ENCODE peak calls at places on chromosomes 1 and 21, in six cellular contexts. F, Q, M, U, Y and P are unnamed samples.

GRCh38 chr1:112707217-112708001 is 482 bp upstream of the RHOC start:
- DNase-seq in F (peak; percentile 92), Q (peak; percentile 66), M (peak; percentile 78), U (peak; percentile 91), Y (peak; percentile 82), P (peak; percentile 95)

GRCh38 chr1:18976096-18976495 is 19.6 kb upstream of the IFFO2 start:
- DNase-seq in F (no peak), Q (no peak), M (no peak), U (peak; percentile 35), Y (no peak), P (no peak)

GRCh38 chr1:16173447-16174260 is 17.8 kb upstream of the EPHA2 start:
- DNase-seq in F (peak; percentile 77), Q (no peak), M (no peak), U (no peak), Y (no peak), P (peak; percentile 95)

GRCh38 chr21:21175798-21176334 is 177.7 kb downstream of the NCAM2 start:
- DNase-seq in F (no peak), Q (no peak), M (no peak), U (no peak), Y (no peak), P (no peak)

GRCh38 chr1:46077669-46078068 is 54.8 kb downstream of the PIK3R3 start:
- DNase-seq in F (peak; percentile 27), Q (no peak), M (no peak), U (no peak), Y (no peak), P (no peak)

GRCh38 chr1:166087734-166088571 is 78.8 kb downstream of the FAM78B start:
- DNase-seq in F (no peak), Q (no peak), M (no peak), U (no peak), Y (no peak), P (no peak)

GRCh38 chr1:77825356-77825709 is 45.9 kb downstream of the MIGA1 start:
- DNase-seq in F (peak; percentile 97), Q (no peak), M (no peak), U (no peak), Y (no peak), P (no peak)

GRCh38 chr1:42940851-42941639 is 17.6 kb downstream of the SLC2A1 start:
- DNase-seq in F (peak; percentile 97), Q (peak; percentile 91), M (no peak), U (no peak), Y (no peak), P (peak; percentile 89)

GRCh38 chr1:160189649-160190625 is at the start of gene CASQ1:
- DNase-seq in F (no peak), Q (no peak), M (no peak), U (no peak), Y (no peak), P (no peak)

GRCh38 chr1:27626031-27626935 is 8.7 kb downstream of the FGR start:
- DNase-seq in F (no peak), Q (no peak), M (no peak), U (peak; percentile 69), Y (no peak), P (no peak)

GRCh38 chr1:93774707-93775106 is 93.1 kb upstream of the BCAR3 start:
- DNase-seq in F (no peak), Q (no peak), M (no peak), U (no peak), Y (no peak), P (no peak)

GRCh38 chr1:7827134-7827955 is 25.5 kb downstream of the UTS2 start:
- DNase-seq in F (peak; percentile 12), Q (no peak), M (no peak), U (no peak), Y (no peak), P (peak; percentile 71)

GRCh38 chr1:232737917-232738316 is 67.3 kb upstream of the MAP10 start:
- DNase-seq in F (no peak), Q (no peak), M (no peak), U (no peak), Y (no peak), P (no peak)

GRCh38 chr1:58571616-58572015 is 5.4 kb downstream of the TACSTD2 start:
- DNase-seq in F (no peak), Q (no peak), M (no peak), U (no peak), Y (no peak), P (no peak)

GRCh38 chr1:14140800-14141526 is 441.0 kb downstream of the PRDM2 start:
- DNase-seq in F (no peak), Q (no peak), M (no peak), U (no peak), Y (no peak), P (peak; percentile 81)

GRCh38 chr1:107897428-107898339 is 67.3 kb downstream of the VAV3 start:
- DNase-seq in F (no peak), Q (no peak), M (no peak), U (no peak), Y (no peak), P (no peak)

GRCh38 chr1:165143437-165144065 is 213.0 kb downstream of the LMX1A start:
- DNase-seq in F (no peak), Q (no peak), M (no peak), U (no peak), Y (no peak), P (no peak)

GRCh38 chr21:24225432-24225831 is 1381.8 kb downstream of the MRPL39 start:
- DNase-seq in F (peak; percentile 45), Q (no peak), M (no peak), U (no peak), Y (no peak), P (no peak)

GRCh38 chr1:234565132-234565531 is 44.8 kb downstream of the IRF2BP2 start:
- DNase-seq in F (no peak), Q (no peak), M (no peak), U (no peak), Y (no peak), P (no peak)

GRCh38 chr1:118333601-118334241 is 148.7 kb upstream of the SPAG17 start:
- DNase-seq in F (no peak), Q (no peak), M (no peak), U (no peak), Y (no peak), P (no peak)

GRCh38 chr1:98924971-98925370 is 79.7 kb downstream of the PLPPR5 start:
- DNase-seq in F (no peak), Q (no peak), M (no peak), U (no peak), Y (no peak), P (no peak)

GRCh38 chr1:30412241-30413110 is 310.9 kb downstream of the MATN1 start:
- DNase-seq in F (no peak), Q (no peak), M (no peak), U (peak; percentile 29), Y (peak; percentile 6), P (no peak)

GRCh38 chr1:68331117-68331865 is 99.0 kb upstream of the WLS start:
- DNase-seq in F (peak; percentile 91), Q (no peak), M (no peak), U (no peak), Y (no peak), P (no peak)

GRCh38 chr21:42262826-42263225 is 43.9 kb downstream of the ABCG1 start:
- DNase-seq in F (peak; percentile 3), Q (peak; percentile 42), M (no peak), U (peak; percentile 79), Y (no peak), P (peak; percentile 93)

GRCh38 chr1:187476671-187477070 is 647.9 kb downstream of the PLA2G4A start:
- DNase-seq in F (peak; percentile 24), Q (no peak), M (no peak), U (no peak), Y (no peak), P (no peak)

GRCh38 chr1:1270813-1271212 is 2.8 kb downstream of the UBE2J2 start:
- DNase-seq in F (peak; percentile 34), Q (no peak), M (no peak), U (no peak), Y (no peak), P (peak; percentile 72)

GRCh38 chr1:36349241-36349671 is 25.8 kb upstream of the EVA1B start:
- DNase-seq in F (peak; percentile 52), Q (no peak), M (peak; percentile 70), U (no peak), Y (no peak), P (no peak)

GRCh38 chr1:193104496-193104905 is 713 bp downstream of the GLRX2 start:
- DNase-seq in F (peak; percentile 48), Q (no peak), M (no peak), U (peak; percentile 75), Y (no peak), P (peak; percentile 76)

GRCh38 chr1:245575710-245576109 is 420.9 kb downstream of the KIF26B start:
- DNase-seq in F (peak; percentile 55), Q (no peak), M (no peak), U (peak; percentile 2), Y (no peak), P (no peak)

GRCh38 chr1:54567961-54568360 is 19.9 kb downstream of the ACOT11 start:
- DNase-seq in F (peak; percentile 70), Q (no peak), M (no peak), U (no peak), Y (no peak), P (peak; percentile 17)

GRCh38 chr1:16236091-16236494 is 890 bp downstream of the CPLANE2 start:
- DNase-seq in F (no peak), Q (no peak), M (peak; percentile 67), U (no peak), Y (no peak), P (no peak)

GRCh38 chr1:8415526-8416278 is 97.8 kb downstream of the SLC45A1 start:
- DNase-seq in F (no peak), Q (no peak), M (no peak), U (no peak), Y (no peak), P (no peak)

GRCh38 chr1:178037510-178038253 is 56.2 kb upstream of the RASAL2 start:
- DNase-seq in F (peak; percentile 82), Q (peak; percentile 37), M (no peak), U (peak; percentile 84), Y (peak; percentile 68), P (peak; percentile 96)